ENCODE peak calls at places on chromosome 16, in eight cellular contexts. B is upper lobe of right lung, P is SK-N-SH, R is cardiac muscle cell, H is lung, D is spleen, O is stomach, Q is astrocyte. L is an unnamed sample.

GRCh38 chr16:1003551-1004347 is 22.2 kb downstream of the SOX8 start:
- DNase-seq in P (no peak), R (no peak), Q (peak; percentile 23), O (no peak), B (no peak), H (no peak), D (no peak), L (no peak)

GRCh38 chr16:83211711-83212110 is 584.9 kb downstream of the CDH13 start:
- DNase-seq in D (no peak), R (peak; percentile 44), B (no peak), P (no peak), O (no peak), H (no peak), Q (no peak), L (peak; percentile 58)

GRCh38 chr16:72013389-72013788 is 4.8 kb downstream of the DHODH start:
- DNase-seq in H (peak; percentile 58), O (no peak), R (peak; percentile 37), D (no peak), P (no peak), B (peak; percentile 72), Q (peak; percentile 42), L (no peak)

GRCh38 chr16:2532494-2533141 is 1.4 kb upstream of the CEMP1 start:
- DNase-seq in D (peak; percentile 94), P (peak; percentile 71), O (peak; percentile 88), R (peak; percentile 64), Q (peak; percentile 26), H (peak; percentile 83), B (peak; percentile 93), L (peak; percentile 89)

GRCh38 chr16:71214771-71215381 is 15.6 kb downstream of the HYDIN start:
- DNase-seq in R (peak; percentile 22), P (no peak), O (no peak), H (no peak), B (no peak), D (no peak), Q (no peak), L (no peak)

GRCh38 chr16:16150117-16150877 is 73.0 kb downstream of the ABCC6 start:
- DNase-seq in P (peak; percentile 84), Q (peak; percentile 52), H (no peak), D (no peak), B (no peak), O (no peak), R (no peak), L (peak; percentile 50)

GRCh38 chr16:23836404-23837291 is 865 bp downstream of the PRKCB start:
- DNase-seq in P (peak; percentile 55), R (peak; percentile 32), H (peak; percentile 31), D (peak; percentile 94), O (peak; percentile 48), Q (no peak), B (peak; percentile 69), L (peak; percentile 82)

GRCh38 chr16:30142672-30143346 is 19.8 kb upstream of the MAPK3 start:
- DNase-seq in B (no peak), H (no peak), Q (no peak), O (no peak), R (no peak), D (no peak), P (no peak), L (peak; percentile 54)

GRCh38 chr16:55929184-55929583 is 54.0 kb upstream of the CES5A start:
- DNase-seq in R (no peak), H (no peak), P (no peak), B (no peak), O (no peak), Q (no peak), D (no peak), L (no peak)

GRCh38 chr16:3021449-3022207 is 1.5 kb downstream of the TNFRSF12A start:
- DNase-seq in H (peak; percentile 88), B (peak; percentile 93), Q (peak; percentile 91), R (peak; percentile 92), P (peak; percentile 86), D (no peak), O (peak; percentile 80), L (peak; percentile 95)

DNA sequence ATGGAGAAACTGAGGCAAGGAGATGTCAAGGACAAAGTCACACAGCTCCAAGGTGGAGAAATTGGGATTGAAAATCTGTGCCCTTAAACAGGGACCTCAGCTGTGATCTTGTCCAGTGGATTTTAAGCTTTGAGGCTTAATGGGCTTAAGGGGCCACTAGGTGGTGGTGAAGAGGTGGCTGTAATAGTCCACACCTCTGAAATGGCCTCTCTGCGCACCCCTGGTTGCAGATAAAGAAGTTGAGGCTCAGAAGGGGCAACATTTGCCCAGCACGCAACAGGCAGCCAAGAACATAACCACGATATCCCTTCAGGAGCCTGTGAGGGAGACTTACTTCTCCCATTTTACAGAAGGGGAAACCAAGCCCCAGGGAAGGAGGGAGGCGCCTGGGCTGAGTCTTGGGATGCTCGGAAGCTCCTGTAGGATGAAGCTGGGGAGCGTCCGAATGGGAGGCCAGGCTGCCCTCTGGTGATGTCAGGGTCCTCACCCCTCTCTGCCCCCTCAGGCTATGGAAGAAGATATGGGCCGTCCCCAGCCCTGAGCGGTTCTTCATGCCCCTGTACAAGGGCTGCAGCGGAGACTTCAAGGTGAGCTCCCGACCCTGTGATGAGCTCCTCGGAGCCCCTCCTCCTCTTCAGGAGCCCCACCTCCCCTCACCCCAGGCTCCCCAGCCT is 43.7 kb downstream of the IL21R start:
- DNase-seq in D (peak; percentile 67), R (no peak), O (no peak), Q (no peak), B (peak; percentile 20), H (no peak), P (no peak), L (peak; percentile 12)
- TF ChIP-seq CTCF in D (no peak), R (no peak), O (no peak), Q (no peak), B (no peak), H (no peak), P (no peak), L (peak; percentile 40)

GRCh38 chr16:53822936-53823529 is 119.1 kb downstream of the FTO start:
- DNase-seq in R (no peak), D (no peak), Q (peak; percentile 52), H (no peak), O (no peak), B (no peak), P (no peak), L (no peak)

GRCh38 chr16:53829186-53829747 is 125.3 kb downstream of the FTO start:
- DNase-seq in O (no peak), B (no peak), D (no peak), P (no peak), Q (peak; percentile 66), H (no peak), R (no peak), L (no peak)

GRCh38 chr16:53833145-53833544 is 129.2 kb downstream of the FTO start:
- DNase-seq in P (no peak), B (no peak), H (no peak), Q (no peak), O (no peak), R (no peak), D (no peak), L (no peak)

GRCh38 chr16:53826658-53827057 is 122.7 kb downstream of the FTO start:
- DNase-seq in B (no peak), D (no peak), P (no peak), O (no peak), Q (no peak), R (peak; percentile 54), H (no peak), L (no peak)

DNA sequence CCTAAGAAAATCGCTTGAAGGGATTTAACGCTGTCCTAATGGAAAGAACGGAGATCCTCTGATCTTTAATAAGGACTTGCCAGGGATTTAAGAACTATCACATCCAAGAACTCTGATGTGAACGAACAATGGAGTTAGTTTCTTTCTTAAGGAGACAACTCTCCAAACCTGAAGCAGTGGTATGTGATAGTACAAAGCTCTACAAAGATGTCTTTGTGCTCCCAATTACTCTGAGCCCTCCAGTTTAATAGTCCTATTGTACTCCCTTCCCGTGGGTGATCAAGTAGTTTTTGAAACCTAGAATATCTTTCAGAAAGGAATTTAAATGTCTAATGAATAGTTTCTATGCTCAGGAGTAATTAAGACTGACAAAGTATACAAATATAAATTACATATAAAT is 123.8 kb downstream of the FTO start:
- DNase-seq in D (no peak), B (no peak), H (no peak), R (no peak), P (no peak), Q (no peak), O (no peak), L (no peak)
- H3K36me3 ChIP-seq in D (peaks cover 47% of the 10 kb centered on the region), B (no peaks in the 10 kb centered on the region), H (peaks cover 7% of the 10 kb centered on the region), R (no peaks in the 10 kb centered on the region), P (peaks cover 9% of the 10 kb centered on the region), Q (no peaks in the 10 kb centered on the region), O (peaks cover 17% of the 10 kb centered on the region), L (peaks cover 11% of the 10 kb centered on the region)

GRCh38 chr16:69188716-69189115 is 1.8 kb downstream of the SNTB2 start:
- DNase-seq in O (no peak), R (no peak), P (no peak), B (no peak), H (no peak), Q (peak; percentile 65), D (no peak), L (no peak)
- H3K4me1 ChIP-seq in O (peaks cover 46% of the 10 kb centered on the region), R (peaks cover 12% of the 10 kb centered on the region), P (peaks cover 17% of the 10 kb centered on the region), B (peaks cover 29% of the 10 kb centered on the region), H (peaks cover 3% of the 10 kb centered on the region), Q (peaks cover 33% of the 10 kb centered on the region), D (peaks cover 14% of the 10 kb centered on the region), L (peaks cover 2% of the 10 kb centered on the region)

DNA sequence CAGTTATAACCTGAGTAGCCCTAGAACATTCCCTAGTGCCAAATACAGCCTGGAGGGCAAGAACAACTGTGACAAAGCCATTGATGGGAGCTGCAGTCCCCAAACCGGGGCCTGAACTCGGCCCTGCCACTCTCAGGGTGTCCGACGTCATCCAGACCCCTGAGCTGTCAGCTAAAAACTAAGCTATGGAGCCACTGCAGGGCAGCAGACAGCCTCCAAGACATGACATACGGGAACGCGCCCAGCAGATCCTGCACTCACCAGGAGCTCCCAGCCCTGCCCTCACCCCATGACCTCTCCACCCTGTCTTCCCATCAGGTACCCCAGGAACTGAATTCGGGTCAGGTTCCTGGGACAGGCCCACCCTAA is 28.4 kb downstream of the KDM8 start:
- DNase-seq in H (no peak), P (no peak), D (no peak), B (no peak), Q (no peak), O (no peak), R (peak; percentile 34), L (no peak)
- TF ChIP-seq CTCF in H (no peak), P (no peak), D (no peak), B (no peak), Q (no peak), O (no peak), R (no peak), L (no peak)

GRCh38 chr16:21076186-21076883 is 74.3 kb downstream of the DNAH3 start:
- DNase-seq in B (no peak), H (no peak), R (no peak), D (no peak), P (no peak), Q (no peak), O (no peak), L (no peak)
- H3K36me3 ChIP-seq in B (no peaks in the 10 kb centered on the region), H (no peaks in the 10 kb centered on the region), R (no peaks in the 10 kb centered on the region), D (no peaks in the 10 kb centered on the region), P (no peaks in the 10 kb centered on the region), Q (no peaks in the 10 kb centered on the region), O (no peaks in the 10 kb centered on the region), L (no peaks in the 10 kb centered on the region)

GRCh38 chr16:68113059-68113757 is 28.0 kb downstream of the NFATC3 start:
- DNase-seq in O (no peak), H (no peak), Q (no peak), P (no peak), R (no peak), B (no peak), D (no peak), L (no peak)
- H3K4me1 ChIP-seq in O (peaks cover 12% of the 10 kb centered on the region), H (peaks cover 6% of the 10 kb centered on the region), Q (no peaks in the 10 kb centered on the region), P (no peaks in the 10 kb centered on the region), R (no peaks in the 10 kb centered on the region), B (peaks cover 39% of the 10 kb centered on the region), D (peaks cover 10% of the 10 kb centered on the region), L (no peaks in the 10 kb centered on the region)

L was measured in endodermal cell.